ENCODE peak calls at places on chromosomes 2 and 18, in four cellular contexts. One of them, this sample, is unnamed.
A peak's percentile ranks its signal among the peaks of the same experiment; 100 is the strongest.

GRCh38 chr18:31978616-31979015 is 35.7 kb upstream of the TRAPPC8 start:
- DNase-seq in endothelial cell of umbilical vein: no peak
- DNase-seq in HCT116: no peak
- DNase-seq in esophagus squamous epithelium: no peak
- DNase-seq in this sample: no peak

GRCh38 chr18:29154758-29155725 is 978.1 kb upstream of the CDH2 start:
- DNase-seq in endothelial cell of umbilical vein: peak; percentile 86
- DNase-seq in HCT116: peak; percentile 66
- DNase-seq in esophagus squamous epithelium: no peak
- DNase-seq in this sample: no peak

GRCh38 chr2:62196278-62196901 is 475 bp downstream of the B3GNT2 start:
- DNase-seq in endothelial cell of umbilical vein: no peak
- DNase-seq in HCT116: no peak
- DNase-seq in esophagus squamous epithelium: no peak
- DNase-seq in this sample: peak; percentile 53

GRCh38 chr2:179264238-179265081 is at the start of gene SESTD1:
- DNase-seq in endothelial cell of umbilical vein: peak; percentile 56
- DNase-seq in HCT116: no peak
- DNase-seq in esophagus squamous epithelium: no peak
- DNase-seq in this sample: peak; percentile 36

GRCh38 chr2:42045956-42046748 is 1.7 kb upstream of the PKDCC start:
- DNase-seq in endothelial cell of umbilical vein: no peak
- DNase-seq in HCT116: no peak
- DNase-seq in esophagus squamous epithelium: no peak
- DNase-seq in this sample: no peak

GRCh38 chr2:218982312-218983262 is 2.4 kb downstream of the FEV start:
- DNase-seq in endothelial cell of umbilical vein: no peak
- DNase-seq in HCT116: no peak
- DNase-seq in esophagus squamous epithelium: no peak
- DNase-seq in this sample: no peak

GRCh38 chr2:64727843-64728463 is 74.2 kb upstream of the SERTAD2 start:
- DNase-seq in endothelial cell of umbilical vein: no peak
- DNase-seq in HCT116: no peak
- DNase-seq in esophagus squamous epithelium: no peak
- DNase-seq in this sample: no peak

GRCh38 chr18:10044054-10044453 is 130.2 kb downstream of the VAPA start:
- DNase-seq in endothelial cell of umbilical vein: no peak
- DNase-seq in HCT116: no peak
- DNase-seq in esophagus squamous epithelium: no peak
- DNase-seq in this sample: no peak

GRCh38 chr2:162403884-162404283 is 60.0 kb downstream of the GCA start:
- DNase-seq in endothelial cell of umbilical vein: peak; percentile 84
- DNase-seq in HCT116: no peak
- DNase-seq in esophagus squamous epithelium: no peak
- DNase-seq in this sample: peak; percentile 15

GRCh38 chr2:189657867-189658266 is 3.4 kb upstream of the ASNSD1 start:
- DNase-seq in endothelial cell of umbilical vein: no peak
- DNase-seq in HCT116: no peak
- DNase-seq in esophagus squamous epithelium: no peak
- DNase-seq in this sample: no peak

GRCh38 chr2:98832172-98832571 is 101.2 kb upstream of the MGAT4A start:
- DNase-seq in endothelial cell of umbilical vein: no peak
- DNase-seq in HCT116: no peak
- DNase-seq in esophagus squamous epithelium: no peak
- DNase-seq in this sample: no peak

GRCh38 chr2:202432776-202433175 is 56.6 kb downstream of the BMPR2 start:
- DNase-seq in endothelial cell of umbilical vein: no peak
- DNase-seq in HCT116: no peak
- DNase-seq in esophagus squamous epithelium: no peak
- DNase-seq in this sample: no peak

GRCh38 chr2:120857931-120858330 is 122.3 kb downstream of the GLI2 start:
- DNase-seq in endothelial cell of umbilical vein: no peak
- DNase-seq in HCT116: no peak
- DNase-seq in esophagus squamous epithelium: no peak
- DNase-seq in this sample: no peak

GRCh38 chr2:98807221-98807620 is 76.3 kb upstream of the MGAT4A start:
- DNase-seq in endothelial cell of umbilical vein: no peak
- DNase-seq in HCT116: no peak
- DNase-seq in esophagus squamous epithelium: no peak
- DNase-seq in this sample: no peak

GRCh38 chr2:47534179-47534919 is 131.4 kb downstream of the MSH2 start:
- DNase-seq in endothelial cell of umbilical vein: peak; percentile 49
- DNase-seq in HCT116: no peak
- DNase-seq in esophagus squamous epithelium: no peak
- DNase-seq in this sample: peak; percentile 95

GRCh38 chr2:135265960-135266490 is 213.9 kb downstream of the RAB3GAP1 start:
- DNase-seq in endothelial cell of umbilical vein: no peak
- DNase-seq in HCT116: no peak
- DNase-seq in esophagus squamous epithelium: no peak
- DNase-seq in this sample: no peak

GRCh38 chr2:19256239-19256638 is 102.2 kb downstream of the OSR1 start:
- DNase-seq in endothelial cell of umbilical vein: peak; percentile 5
- DNase-seq in HCT116: peak; percentile 13
- DNase-seq in esophagus squamous epithelium: no peak
- DNase-seq in this sample: peak; percentile 19

GRCh38 chr18:27276886-27277285 is 91.8 kb upstream of the CHST9 start:
- DNase-seq in endothelial cell of umbilical vein: no peak
- DNase-seq in HCT116: no peak
- DNase-seq in esophagus squamous epithelium: no peak
- DNase-seq in this sample: no peak

GRCh38 chr2:132038179-132038882 is 123.4 kb downstream of the ANKRD30BL start:
- DNase-seq in endothelial cell of umbilical vein: no peak
- DNase-seq in HCT116: no peak
- DNase-seq in esophagus squamous epithelium: no peak
- DNase-seq in this sample: no peak

GRCh38 chr18:21598726-21599584 is 1.5 kb downstream of the ESCO1 start:
- DNase-seq in endothelial cell of umbilical vein: no peak
- DNase-seq in HCT116: peak; percentile 36
- DNase-seq in esophagus squamous epithelium: no peak
- DNase-seq in this sample: no peak

GRCh38 chr2:6927186-6927585 is 10.0 kb downstream of the RNF144A start:
- DNase-seq in endothelial cell of umbilical vein: no peak
- DNase-seq in HCT116: no peak
- DNase-seq in esophagus squamous epithelium: no peak
- DNase-seq in this sample: no peak

GRCh38 chr18:45008694-45009372 is 328.1 kb downstream of the SETBP1 start:
- DNase-seq in endothelial cell of umbilical vein: no peak
- DNase-seq in HCT116: no peak
- DNase-seq in esophagus squamous epithelium: no peak
- DNase-seq in this sample: no peak

GRCh38 chr2:175601969-175602368 is 400.1 kb downstream of the LNPK start:
- DNase-seq in endothelial cell of umbilical vein: no peak
- DNase-seq in HCT116: no peak
- DNase-seq in esophagus squamous epithelium: no peak
- DNase-seq in this sample: no peak

GRCh38 chr2:7012141-7012809 is 95.1 kb downstream of the RNF144A start:
- DNase-seq in endothelial cell of umbilical vein: no peak
- DNase-seq in HCT116: no peak
- DNase-seq in esophagus squamous epithelium: no peak
- DNase-seq in this sample: no peak

GRCh38 chr2:56199492-56199891 is 15.7 kb downstream of the CCDC85A start:
- DNase-seq in endothelial cell of umbilical vein: peak; percentile 10
- DNase-seq in HCT116: no peak
- DNase-seq in esophagus squamous epithelium: no peak
- DNase-seq in this sample: no peak

GRCh38 chr2:183543731-183544130 is 419.5 kb downstream of the NUP35 start:
- DNase-seq in endothelial cell of umbilical vein: no peak
- DNase-seq in HCT116: no peak
- DNase-seq in esophagus squamous epithelium: no peak
- DNase-seq in this sample: no peak

GRCh38 chr2:237542001-237542704 is 24.2 kb upstream of the PRLH start:
- DNase-seq in endothelial cell of umbilical vein: no peak
- DNase-seq in HCT116: no peak
- DNase-seq in esophagus squamous epithelium: no peak
- DNase-seq in this sample: no peak

GRCh38 chr2:215362562-215362904 is 50.7 kb downstream of the ATIC start:
- DNase-seq in endothelial cell of umbilical vein: no peak
- DNase-seq in HCT116: no peak
- DNase-seq in esophagus squamous epithelium: no peak
- DNase-seq in this sample: no peak

GRCh38 chr2:79982445-79982844 is 322.1 kb downstream of the LRRTM1 start:
- DNase-seq in endothelial cell of umbilical vein: no peak
- DNase-seq in HCT116: no peak
- DNase-seq in esophagus squamous epithelium: no peak
- DNase-seq in this sample: no peak

GRCh38 chr18:12231986-12232385 is 22.2 kb upstream of the CIDEA start:
- DNase-seq in endothelial cell of umbilical vein: no peak
- DNase-seq in HCT116: no peak
- DNase-seq in esophagus squamous epithelium: no peak
- DNase-seq in this sample: no peak

DNA sequence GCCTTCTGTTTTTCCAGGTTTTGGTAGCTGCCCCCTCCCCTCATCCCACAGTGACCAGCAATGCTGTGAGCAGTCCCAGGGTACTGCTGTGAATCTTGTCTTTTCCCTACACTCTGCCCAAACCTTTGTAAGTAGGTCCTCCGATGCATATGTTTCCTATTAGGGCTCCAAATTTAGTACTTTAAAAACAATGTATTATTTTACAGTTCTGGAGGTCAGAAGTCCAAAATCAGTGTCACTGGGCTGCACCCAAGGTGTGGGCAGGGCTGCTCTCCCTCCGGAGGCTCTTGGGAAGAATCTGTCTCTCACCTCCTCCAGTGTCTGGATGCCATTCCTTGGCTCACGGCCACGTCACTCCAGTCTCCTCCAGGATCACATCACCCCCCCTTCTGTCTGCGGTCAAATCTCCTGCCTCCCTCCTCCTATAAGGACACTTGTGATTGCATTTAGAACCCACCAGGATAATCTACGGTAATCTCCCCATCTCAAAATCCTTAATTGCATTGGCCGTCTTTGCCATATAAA is 208.5 kb downstream of the SH3BP4 start:
- DNase-seq in endothelial cell of umbilical vein: no peak
- DNase-seq in HCT116: no peak
- DNase-seq in esophagus squamous epithelium: no peak
- DNase-seq in this sample: no peak
- TF ChIP-seq POLR2A in endothelial cell of umbilical vein: no peak
- TF ChIP-seq POLR2A in HCT116: no peak
- TF ChIP-seq POLR2A in esophagus squamous epithelium: no peak
- TF ChIP-seq POLR2A in this sample: no peak

GRCh38 chr2:101001713-101002561 is at the start of gene RPL31:
- DNase-seq in endothelial cell of umbilical vein: peak; percentile 95
- DNase-seq in HCT116: peak; percentile 91
- DNase-seq in esophagus squamous epithelium: peak; percentile 88
- DNase-seq in this sample: peak; percentile 95

GRCh38 chr2:101002562-101003277 is 631 bp downstream of the RPL31 start:
- DNase-seq in endothelial cell of umbilical vein: peak; percentile 40
- DNase-seq in HCT116: no peak
- DNase-seq in esophagus squamous epithelium: no peak
- DNase-seq in this sample: no peak

GRCh38 chr2:101003278-101003775 is 1.2 kb downstream of the RPL31 start:
- DNase-seq in endothelial cell of umbilical vein: peak; percentile 30
- DNase-seq in HCT116: no peak
- DNase-seq in esophagus squamous epithelium: no peak
- DNase-seq in this sample: no peak

GRCh38 chr2:101006065-101006715 is 4.1 kb downstream of the RPL31 start:
- DNase-seq in endothelial cell of umbilical vein: no peak
- DNase-seq in HCT116: no peak
- DNase-seq in esophagus squamous epithelium: no peak
- DNase-seq in this sample: no peak

GRCh38 chr2:101004671-101005325 is 2.7 kb downstream of the RPL31 start:
- DNase-seq in endothelial cell of umbilical vein: no peak
- DNase-seq in HCT116: no peak
- DNase-seq in esophagus squamous epithelium: no peak
- DNase-seq in this sample: no peak
- TF ChIP-seq POLR2A in endothelial cell of umbilical vein: peak; percentile 55
- TF ChIP-seq POLR2A in HCT116: no peak
- TF ChIP-seq POLR2A in esophagus squamous epithelium: no peak
- TF ChIP-seq POLR2A in this sample: no peak

DNA sequence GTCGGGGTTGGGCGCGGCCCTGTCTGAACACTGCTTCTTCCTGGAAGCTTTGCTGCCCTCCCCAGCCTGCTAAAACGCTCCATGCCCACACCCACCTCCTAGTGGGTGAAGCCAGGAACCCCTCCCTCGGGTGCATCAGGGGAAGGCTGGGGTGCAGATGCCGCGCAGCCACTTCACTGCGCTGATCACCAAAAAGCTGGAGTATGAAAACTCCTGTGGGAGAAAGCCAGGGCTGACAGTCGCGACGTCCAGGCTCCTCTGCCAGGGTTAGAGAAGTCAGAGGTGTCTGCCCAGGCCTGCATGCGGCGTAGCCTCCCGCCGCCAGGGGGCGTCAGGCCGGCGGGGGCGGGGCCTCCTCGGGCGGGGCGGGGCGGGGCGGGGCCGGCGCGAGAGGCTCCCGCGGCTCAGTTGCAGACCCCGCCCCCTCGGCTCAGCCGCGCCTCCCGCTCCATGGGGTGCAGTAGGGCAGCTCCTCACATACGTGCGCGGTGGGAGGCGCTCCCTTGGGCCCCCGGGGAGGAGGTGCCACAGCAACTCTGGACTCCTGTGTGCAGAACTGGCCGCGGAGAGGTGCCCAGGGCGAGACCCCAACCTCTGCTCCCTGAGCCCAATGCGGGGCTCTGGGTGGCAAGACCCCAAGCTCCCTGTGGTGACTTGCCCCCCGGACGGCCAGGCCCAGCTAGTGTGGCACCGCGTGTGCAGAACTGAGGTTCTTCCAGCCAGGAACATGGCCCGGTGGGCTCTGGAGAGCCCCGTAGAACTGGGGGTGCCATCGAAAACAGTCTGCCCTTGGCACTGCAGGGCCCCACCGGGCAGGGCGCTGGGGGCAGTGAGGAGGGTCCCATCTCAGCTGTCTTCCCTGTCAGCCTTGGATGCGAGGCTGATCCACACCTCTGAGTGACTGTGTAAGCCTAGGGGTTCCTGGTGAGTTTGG is 1.8 kb upstream of the RNPEPL1 start:
- DNase-seq in endothelial cell of umbilical vein: peak; percentile 79
- DNase-seq in HCT116: peak; percentile 81
- DNase-seq in esophagus squamous epithelium: peak; percentile 81
- DNase-seq in this sample: peak; percentile 88
- TF ChIP-seq POLR2A in endothelial cell of umbilical vein: no peak
- TF ChIP-seq POLR2A in HCT116: no peak
- TF ChIP-seq POLR2A in esophagus squamous epithelium: peak; percentile 33
- TF ChIP-seq POLR2A in this sample: no peak

DNA sequence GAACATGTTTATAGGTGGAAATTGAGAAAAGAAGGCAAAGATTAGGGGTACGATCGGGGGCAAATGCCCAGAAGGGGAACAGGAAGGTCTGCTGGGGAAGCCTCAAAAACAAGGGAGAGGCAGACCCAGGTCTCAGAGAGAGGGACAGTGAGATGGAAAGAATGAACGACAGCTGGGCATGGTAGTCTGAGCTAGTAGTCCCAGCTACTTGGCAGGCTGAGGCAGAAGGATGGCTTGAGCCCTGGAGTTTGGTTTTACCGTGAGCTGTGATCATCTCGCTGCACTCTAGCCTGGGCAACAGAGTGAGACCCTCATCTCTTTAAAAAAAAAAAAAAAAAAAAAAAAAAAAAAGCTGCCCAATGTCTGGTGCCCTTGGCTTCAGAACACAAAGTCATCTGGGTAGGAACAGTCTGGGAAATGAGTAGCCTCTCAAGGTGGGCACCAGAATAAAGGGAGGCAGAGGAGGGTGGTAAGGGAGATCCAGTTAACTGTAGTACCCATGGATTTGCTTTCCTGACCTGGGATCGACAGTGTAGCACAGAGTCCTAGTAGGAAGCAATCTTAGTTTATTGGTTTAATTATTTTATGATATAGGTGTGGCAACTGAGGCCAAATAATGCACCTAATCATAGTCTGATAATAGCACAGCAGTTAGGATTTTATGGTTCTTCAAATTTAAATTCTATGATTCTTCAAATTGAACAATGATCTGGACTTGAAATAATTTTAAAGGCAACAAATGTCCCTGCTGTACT is 3.5 kb downstream of the RRM2 start:
- DNase-seq in endothelial cell of umbilical vein: no peak
- DNase-seq in HCT116: no peak
- DNase-seq in esophagus squamous epithelium: no peak
- DNase-seq in this sample: no peak
- TF ChIP-seq POLR2A in endothelial cell of umbilical vein: no peak
- TF ChIP-seq POLR2A in HCT116: no peak
- TF ChIP-seq POLR2A in esophagus squamous epithelium: no peak
- TF ChIP-seq POLR2A in this sample: no peak

This sample was measured in H54.